ENCODE peak calls at places on chromosomes 2 and 18, in nine cellular contexts. I, G, H, B, P, Q, K, J and N are unnamed samples.

GRCh38 chr2:72955188-72956049 is 38.1 kb downstream of the EMX1 start:
- DNase-seq in I (no peak), G (no peak), Q (no peak), H (no peak), K (no peak), J (no peak), B (peak), P (no peak), N (no peak)

GRCh38 chr2:8553643-8554042 is 128.2 kb upstream of the ID2 start:
- DNase-seq in B (no peak), K (no peak), Q (no peak), J (no peak), G (no peak), I (no peak), H (no peak), P (no peak), N (no peak)

GRCh38 chr18:22455425-22456150 is 37.9 kb upstream of the CTAGE1 start:
- DNase-seq in H (no peak), B (no peak), P (no peak), G (no peak), I (no peak), J (no peak), Q (no peak), K (no peak), N (no peak)

GRCh38 chr18:27595121-27595848 is 410.2 kb upstream of the CHST9 start:
- DNase-seq in P (no peak), I (no peak), H (no peak), Q (no peak), K (no peak), J (no peak), B (no peak), G (no peak), N (no peak)

GRCh38 chr2:197803033-197803444 is 1.4 kb upstream of the PLCL1 start:
- DNase-seq in P (peak), K (peak), H (no peak), J (peak), G (no peak), B (no peak), Q (peak), I (no peak), N (no peak)

GRCh38 chr2:33598472-33599174 is 476 bp downstream of the FAM98A start:
- DNase-seq in K (peak), J (peak), G (peak), B (no peak), Q (no peak), I (peak), H (peak), P (peak), N (peak)

GRCh38 chr2:103008586-103008985 is 246.8 kb downstream of the TMEM182 start:
- DNase-seq in G (no peak), P (no peak), K (no peak), Q (peak), J (no peak), H (no peak), I (no peak), B (no peak), N (no peak)

GRCh38 chr18:23331091-23331920 is 121.8 kb upstream of the RIOK3 start:
- DNase-seq in J (no peak), B (no peak), Q (no peak), I (peak), G (no peak), K (no peak), P (no peak), H (no peak), N (no peak)

GRCh38 chr2:14387332-14387731 is 245.2 kb upstream of the LRATD1 start:
- DNase-seq in P (no peak), Q (no peak), J (no peak), K (no peak), I (no peak), B (no peak), H (no peak), G (no peak), N (no peak)

GRCh38 chr2:181772334-181772733 is 92.0 kb upstream of the NEUROD1 start:
- DNase-seq in G (no peak), I (no peak), B (no peak), Q (no peak), J (no peak), K (no peak), P (no peak), H (no peak), N (no peak)

GRCh38 chr2:117553448-117553847 is 261.0 kb upstream of the DDX18 start:
- DNase-seq in P (no peak), B (no peak), I (no peak), G (no peak), K (no peak), J (no peak), H (no peak), Q (no peak), N (no peak)

GRCh38 chr2:219570194-219570923 is 980 bp downstream of the OBSL1 start:
- DNase-seq in H (no peak), I (peak), G (no peak), B (no peak), P (peak), Q (no peak), J (peak), K (no peak), N (no peak)

GRCh38 chr2:167190053-167190452 is 301.8 kb downstream of the XIRP2 start:
- DNase-seq in I (no peak), K (no peak), G (no peak), P (no peak), J (peak), B (no peak), H (no peak), Q (no peak), N (no peak)

GRCh38 chr2:70362661-70363060 is 60.8 kb upstream of the FAM136A start:
- DNase-seq in K (no peak), I (no peak), P (no peak), J (no peak), B (no peak), G (no peak), Q (no peak), H (no peak), N (no peak)

GRCh38 chr2:199524689-199525574 is 67.2 kb upstream of the SATB2 start:
- DNase-seq in Q (no peak), P (no peak), K (no peak), H (no peak), G (no peak), J (no peak), B (no peak), I (no peak), N (no peak)

GRCh38 chr2:127674241-127675209 is 805 bp downstream of the LIMS2 start:
- DNase-seq in K (peak), P (no peak), G (no peak), H (no peak), B (peak), J (no peak), Q (no peak), I (no peak), N (no peak)

GRCh38 chr2:31980674-31981356 is 30.0 kb downstream of the MEMO1 start:
- DNase-seq in B (no peak), J (peak), H (no peak), I (no peak), Q (peak), G (no peak), K (no peak), P (peak), N (peak)

GRCh38 chr2:19158899-19159298 is 199.5 kb downstream of the OSR1 start:
- DNase-seq in J (peak), K (no peak), G (no peak), Q (no peak), H (no peak), P (no peak), B (no peak), I (no peak), N (no peak)

GRCh38 chr2:10370895-10371294 is 68.2 kb downstream of the HPCAL1 start:
- DNase-seq in I (no peak), H (no peak), P (no peak), J (no peak), G (no peak), K (no peak), Q (no peak), B (peak), N (no peak)

GRCh38 chr2:121284424-121285076 is 452 bp downstream of the TFCP2L1 start:
- DNase-seq in K (no peak), I (peak), Q (no peak), H (no peak), G (no peak), J (no peak), B (peak), P (no peak), N (no peak)

GRCh38 chr2:42031281-42031680 is 16.5 kb upstream of the PKDCC start:
- DNase-seq in G (no peak), K (no peak), Q (no peak), B (no peak), J (no peak), H (no peak), I (no peak), P (no peak), N (no peak)